ENCODE peak calls at places on chromosomes 4 and X, in five cellular contexts. G, A, R, P and K are unnamed samples.

GRCh38 chr4:80261989-80262600 is 4.4 kb upstream of the FGF5 start:
- DNase-seq in G (no peak), A (no peak), R (no peak), P (no peak), K (no peak)

GRCh38 chrX:133938530-133938929 is 46.9 kb downstream of the GPC3 start:
- DNase-seq in G (no peak), A (no peak), R (no peak), P (no peak), K (no peak)

GRCh38 chr4:172270421-172270820 is 457.2 kb downstream of the GALNTL6 start:
- DNase-seq in G (peak; percentile 96), A (peak; percentile 34), R (no peak), P (peak; percentile 39), K (no peak)

GRCh38 chr4:185730849-185731608 is 81.0 kb downstream of the SORBS2 start:
- DNase-seq in G (no peak), A (no peak), R (peak; percentile 69), P (no peak), K (no peak)

GRCh38 chrX:12843668-12844279 is 23.1 kb upstream of the TLR7 start:
- DNase-seq in G (no peak), A (no peak), R (no peak), P (no peak), K (no peak)

GRCh38 chrX:2774057-2774456 is 22.2 kb downstream of the XG start:
- DNase-seq in G (no peak), A (no peak), R (no peak), P (no peak), K (no peak)

GRCh38 chr4:25908491-25908901 is 5.5 kb upstream of the SMIM20 start:
- DNase-seq in G (peak; percentile 68), A (peak; percentile 98), R (no peak), P (no peak), K (peak; percentile 96)

GRCh38 chrX:5959286-5959685 is 269.4 kb downstream of the NLGN4X start:
- DNase-seq in G (no peak), A (no peak), R (no peak), P (no peak), K (no peak)

GRCh38 chr4:148998719-148999118 is 556.5 kb upstream of the NR3C2 start:
- DNase-seq in G (peak; percentile 4), A (peak; percentile 23), R (no peak), P (no peak), K (peak; percentile 2)

GRCh38 chrX:139932901-139933796 is at the start of gene ATP11C:
- DNase-seq in G (peak; percentile 84), A (peak; percentile 73), R (peak; percentile 82), P (peak; percentile 55), K (peak; percentile 38)

GRCh38 chr4:7418131-7418943 is 16.4 kb downstream of the PSAPL1 start:
- DNase-seq in G (no peak), A (no peak), R (no peak), P (no peak), K (no peak)

GRCh38 chr4:127875791-127876190 is 4.9 kb upstream of the PLK4 start:
- DNase-seq in G (no peak), A (no peak), R (no peak), P (no peak), K (no peak)